ENCODE peak calls at places on chromosome 4, in ten cellular contexts. Q, H, Z, G, T, U, X, W, R and K are unnamed samples.

GRCh38 chr4:111027526-111027925 is 404.6 kb upstream of the PITX2 start:
- DNase-seq in H (no peak), W (no peak), Q (no peak), U (peak), R (no peak), T (no peak), G (no peak), X (no peak), Z (no peak), K (no peak)

GRCh38 chr4:7747062-7747385 is 192.6 kb downstream of the AFAP1 start:
- DNase-seq in T (no peak), Q (no peak), H (no peak), U (no peak), W (no peak), X (no peak), G (no peak), R (no peak), Z (peak), K (no peak)

GRCh38 chr4:53183754-53184153 is 182.1 kb downstream of the SCFD2 start:
- DNase-seq in H (no peak), G (no peak), Z (no peak), X (no peak), T (no peak), U (no peak), Q (no peak), R (no peak), W (no peak), K (no peak)

GRCh38 chr4:146340798-146341197 is 126.5 kb downstream of the REELD1 start:
- DNase-seq in W (no peak), U (no peak), T (peak), Q (no peak), X (no peak), G (no peak), H (no peak), Z (no peak), R (no peak), K (no peak)

GRCh38 chr4:122744229-122744628 is 11.7 kb downstream of the BBS12 start:
- DNase-seq in X (no peak), Q (no peak), T (no peak), Z (no peak), W (no peak), R (no peak), H (no peak), G (no peak), U (peak), K (no peak)

GRCh38 chr4:177386416-177386815 is 55.8 kb downstream of the AGA start:
- DNase-seq in R (no peak), T (peak), W (no peak), Q (no peak), Z (no peak), G (no peak), H (no peak), U (no peak), X (no peak), K (no peak)

GRCh38 chr4:89661490-89661889 is 175.5 kb downstream of the SNCA start:
- DNase-seq in Q (no peak), T (no peak), U (peak), H (no peak), R (no peak), G (no peak), W (no peak), X (no peak), Z (no peak), K (no peak)

GRCh38 chr4:154911608-154912098 is 130.6 kb downstream of the RBM46 start:
- DNase-seq in W (no peak), U (no peak), Z (no peak), Q (no peak), X (no peak), H (no peak), G (no peak), T (no peak), R (no peak), K (no peak)

GRCh38 chr4:41796545-41797210 is 48.2 kb upstream of the PHOX2B start:
- DNase-seq in U (no peak), G (no peak), Z (no peak), X (no peak), Q (no peak), R (no peak), H (no peak), W (no peak), T (no peak), K (no peak)

GRCh38 chr4:314296-314903 is 9.1 kb upstream of the ZNF732 start:
- DNase-seq in G (no peak), R (no peak), W (no peak), T (no peak), U (no peak), X (no peak), Q (no peak), H (no peak), Z (no peak), K (no peak)

GRCh38 chr4:142777045-142777743 is 68.9 kb downstream of the INPP4B start:
- DNase-seq in W (no peak), G (no peak), Q (no peak), H (no peak), T (peak), R (no peak), X (no peak), U (no peak), Z (no peak), K (no peak)

GRCh38 chr4:140427919-140428471 is 547 bp upstream of the CLGN start:
- DNase-seq in U (no peak), G (no peak), Q (no peak), T (peak), Z (no peak), W (no peak), R (no peak), H (no peak), X (no peak), K (no peak)

GRCh38 chr4:12382567-12382966 is 953.9 kb upstream of the HS3ST1 start:
- DNase-seq in R (no peak), G (no peak), Q (no peak), W (no peak), T (peak), Z (no peak), U (no peak), X (no peak), H (no peak), K (no peak)

GRCh38 chr4:75514949-75515612 is 808 bp downstream of the THAP6 start:
- DNase-seq in R (no peak), Z (no peak), Q (no peak), H (no peak), W (no peak), G (no peak), T (peak), U (no peak), X (no peak), K (no peak)

GRCh38 chr4:68316193-68316969 is 33.5 kb downstream of the YTHDC1 start:
- DNase-seq in H (no peak), G (no peak), Q (no peak), W (no peak), T (no peak), X (no peak), Z (no peak), R (no peak), U (no peak), K (no peak)

GRCh38 chr4:34181891-34182290 is 2062.4 kb downstream of the ARAP2 start:
- DNase-seq in U (peak), Q (no peak), G (no peak), Z (no peak), R (no peak), X (no peak), T (no peak), W (no peak), H (no peak), K (no peak)

GRCh38 chr4:128379860-128380259 is 92.2 kb upstream of the PGRMC2 start:
- DNase-seq in T (peak), Z (peak), W (no peak), R (no peak), X (peak), G (no peak), U (no peak), H (no peak), Q (no peak), K (no peak)

GRCh38 chr4:24937176-24937575 is 24.3 kb upstream of the CCDC149 start:
- DNase-seq in U (no peak), Q (no peak), W (no peak), X (no peak), H (no peak), T (no peak), Z (no peak), G (no peak), R (no peak), K (no peak)

GRCh38 chr4:97866821-97867556 is 276.3 kb downstream of the STPG2 start:
- DNase-seq in H (no peak), Z (no peak), Q (no peak), U (no peak), G (no peak), X (no peak), T (peak), R (no peak), W (no peak), K (no peak)

GRCh38 chr4:80374180-80374579 is 38.6 kb downstream of the CFAP299 start:
- DNase-seq in Q (no peak), Z (no peak), W (no peak), U (no peak), G (no peak), T (no peak), X (no peak), R (no peak), H (no peak), K (no peak)

GRCh38 chr4:41977709-41978108 is 3.8 kb upstream of the DCAF4L1 start:
- DNase-seq in U (no peak), H (no peak), Q (no peak), W (no peak), R (no peak), G (no peak), Z (no peak), T (peak), X (no peak), K (no peak)

GRCh38 chr4:17781072-17781830 is at the start of gene FAM184B:
- DNase-seq in R (no peak), G (no peak), U (no peak), Q (no peak), T (peak), H (no peak), Z (no peak), W (no peak), X (no peak), K (peak)

GRCh38 chr4:141896687-141897086 is 260.3 kb downstream of the IL15 start:
- DNase-seq in R (no peak), H (no peak), U (no peak), Q (no peak), G (no peak), X (no peak), W (no peak), T (no peak), Z (no peak), K (no peak)